ENCODE peak calls at places on chromosome 5, in six cellular contexts. C, L, T, I, K and N are unnamed samples. For H3K9me3, the result is how much of the 10 kb centered on the place peaks cover.

GRCh38 chr5:174828786-174829510 is 104.6 kb downstream of the MSX2 start:
- DNase-seq in C (no peak), L (no peak), T (no peak), I (no peak), K (no peak), N (no peak)

GRCh38 chr5:97208714-97209113 is 25.7 kb upstream of the RIOK2 start:
- DNase-seq in C (no peak), L (no peak), T (no peak), I (no peak), K (no peak), N (no peak)

GRCh38 chr5:31864015-31864414 is 225.1 kb downstream of the PDZD2 start:
- DNase-seq in C (no peak), L (no peak), T (no peak), I (no peak), K (no peak), N (no peak)

GRCh38 chr5:72134226-72134625 is 27.0 kb downstream of the MAP1B start:
- DNase-seq in C (no peak), L (no peak), T (no peak), I (no peak), K (no peak), N (no peak)

GRCh38 chr5:179271821-179272325 is 73.4 kb downstream of the ADAMTS2 start:
- DNase-seq in C (no peak), L (no peak), T (no peak), I (no peak), K (no peak), N (peak)

GRCh38 chr5:51484326-51484725 is 101.1 kb downstream of the ISL1 start:
- DNase-seq in C (no peak), L (no peak), T (no peak), I (no peak), K (no peak), N (no peak)

GRCh38 chr5:88826959-88827585 is 55.9 kb downstream of the MEF2C start:
- DNase-seq in C (no peak), L (peak), T (peak), I (peak), K (no peak), N (no peak)

GRCh38 chr5:95647886-95648860 is 1.6 kb downstream of the RFESD start:
- DNase-seq in C (no peak), L (no peak), T (no peak), I (no peak), K (no peak), N (no peak)

GRCh38 chr5:71658916-71659661 is 60.0 kb upstream of the CARTPT start:
- DNase-seq in C (no peak), L (no peak), T (no peak), I (no peak), K (no peak), N (no peak)

GRCh38 chr5:24381861-24382460 is 262.8 kb downstream of the CDH10 start:
- DNase-seq in C (no peak), L (no peak), T (no peak), I (no peak), K (no peak), N (no peak)

GRCh38 chr5:138245717-138246116 is 28.7 kb downstream of the GFRA3 start:
- DNase-seq in C (no peak), L (no peak), T (no peak), I (peak), K (no peak), N (no peak)

GRCh38 chr5:33260098-33260497 is 180.7 kb upstream of the TARS1 start:
- DNase-seq in C (no peak), L (no peak), T (no peak), I (no peak), K (no peak), N (no peak)

GRCh38 chr5:147332643-147333042 is 97.8 kb downstream of the STK32A start:
- DNase-seq in C (no peak), L (peak), T (no peak), I (no peak), K (no peak), N (no peak)

GRCh38 chr5:133735346-133735745 is 123.0 kb upstream of the FSTL4 start:
- DNase-seq in C (no peak), L (no peak), T (no peak), I (no peak), K (no peak), N (no peak)

GRCh38 chr5:142486020-142486419 is 161.2 kb upstream of the SPRY4 start:
- DNase-seq in C (no peak), L (no peak), T (no peak), I (no peak), K (no peak), N (no peak)

GRCh38 chr5:67200809-67201562 is 4.4 kb upstream of the CD180 start:
- DNase-seq in C (no peak), L (no peak), T (no peak), I (no peak), K (no peak), N (no peak)

GRCh38 chr5:10892135-10892910 is 131.3 kb upstream of the DAP start:
- DNase-seq in C (no peak), L (no peak), T (no peak), I (no peak), K (no peak), N (no peak)

GRCh38 chr5:50352390-50352789 is 88.7 kb downstream of the EMB start:
- DNase-seq in C (no peak), L (no peak), T (no peak), I (no peak), K (no peak), N (no peak)

GRCh38 chr5:6540111-6540830 is 91.6 kb downstream of the UBE2QL1 start:
- DNase-seq in C (no peak), L (no peak), T (no peak), I (no peak), K (no peak), N (no peak)

GRCh38 chr5:20524956-20525529 is 537.0 kb upstream of the CDH18 start:
- DNase-seq in C (no peak), L (no peak), T (no peak), I (no peak), K (no peak), N (no peak)

GRCh38 chr5:140351609-140352334 is 5.4 kb upstream of the HBEGF start:
- DNase-seq in C (no peak), L (no peak), T (peak), I (peak), K (peak), N (no peak)

GRCh38 chr5:139388198-139388821 is 1.4 kb downstream of the MZB1 start:
- DNase-seq in C (peak), L (no peak), T (peak), I (no peak), K (peak), N (no peak)

GRCh38 chr5:59769832-59770231 is 123.7 kb downstream of the PDE4D start:
- DNase-seq in C (no peak), L (no peak), T (no peak), I (no peak), K (no peak), N (no peak)

GRCh38 chr5:65778126-65778525 is 56.1 kb downstream of the NLN start:
- DNase-seq in C (no peak), L (no peak), T (no peak), I (no peak), K (no peak), N (no peak)

GRCh38 chr5:135236951-135237791 is 161.9 kb downstream of the MACROH2A1 start:
- DNase-seq in C (peak), L (no peak), T (no peak), I (no peak), K (no peak), N (no peak)

GRCh38 chr5:114419941-114420340 is 58.1 kb downstream of the KCNN2 start:
- DNase-seq in C (no peak), L (no peak), T (no peak), I (no peak), K (no peak), N (no peak)

GRCh38 chr5:452856-453710 is 10.1 kb downstream of the EXOC3 start:
- DNase-seq in C (no peak), L (no peak), T (peak), I (no peak), K (no peak), N (no peak)

GRCh38 chr5:5316333-5316732 is 106.1 kb upstream of the ICE1 start:
- DNase-seq in C (no peak), L (no peak), T (no peak), I (no peak), K (no peak), N (no peak)

GRCh38 chr5:134394932-134395331 is 16.7 kb downstream of the CDKN2AIPNL start:
- DNase-seq in C (no peak), L (no peak), T (no peak), I (no peak), K (no peak), N (no peak)

GRCh38 chr5:172151661-172152210 is 36.3 kb downstream of the STK10 start:
- DNase-seq in C (no peak), L (no peak), T (no peak), I (no peak), K (no peak), N (no peak)
- TF ChIP-seq EP300 in C (no peak), L (no peak), T (no peak), I (no peak), K (no peak), N (no peak)

DNA sequence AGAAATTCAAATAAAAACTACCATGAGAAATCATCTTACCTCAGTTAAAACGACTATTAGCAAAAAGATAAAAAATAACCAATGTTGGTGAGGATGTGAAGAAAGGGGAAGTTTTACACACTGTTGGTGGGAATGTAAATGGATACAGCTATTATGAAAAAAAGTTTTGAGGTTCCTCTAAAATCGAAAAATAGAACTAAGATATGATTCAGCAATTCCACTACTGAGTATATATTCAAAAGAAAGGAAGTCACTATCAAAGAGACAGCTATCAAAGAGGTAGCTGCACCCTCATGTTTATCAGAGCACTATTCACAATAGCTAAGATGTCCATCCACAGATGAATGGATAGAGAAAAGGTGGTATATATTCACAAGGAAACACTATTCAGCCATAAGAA is 1888.4 kb downstream of the MAT2B start:
- DNase-seq in C (no peak), L (no peak), T (no peak), I (no peak), K (no peak), N (no peak)
- H3K9me3 ChIP-seq in C (under half), L (under half), T (under half), I (under half), K (under half), N (under half)

GRCh38 chr5:73497537-73498056 is 645 bp upstream of the BTF3 start:
- DNase-seq in C (no peak), L (no peak), T (no peak), I (no peak), K (no peak), N (no peak)

GRCh38 chr5:73499187-73499586 is 945 bp downstream of the BTF3 start:
- DNase-seq in C (no peak), L (no peak), T (no peak), I (no peak), K (no peak), N (no peak)

GRCh38 chr5:73499756-73500155 is 1.5 kb downstream of the BTF3 start:
- DNase-seq in C (no peak), L (no peak), T (no peak), I (no peak), K (no peak), N (no peak)

GRCh38 chr5:73496984-73497457 is 1.2 kb upstream of the BTF3 start:
- DNase-seq in C (no peak), L (no peak), T (no peak), I (no peak), K (peak), N (no peak)

DNA sequence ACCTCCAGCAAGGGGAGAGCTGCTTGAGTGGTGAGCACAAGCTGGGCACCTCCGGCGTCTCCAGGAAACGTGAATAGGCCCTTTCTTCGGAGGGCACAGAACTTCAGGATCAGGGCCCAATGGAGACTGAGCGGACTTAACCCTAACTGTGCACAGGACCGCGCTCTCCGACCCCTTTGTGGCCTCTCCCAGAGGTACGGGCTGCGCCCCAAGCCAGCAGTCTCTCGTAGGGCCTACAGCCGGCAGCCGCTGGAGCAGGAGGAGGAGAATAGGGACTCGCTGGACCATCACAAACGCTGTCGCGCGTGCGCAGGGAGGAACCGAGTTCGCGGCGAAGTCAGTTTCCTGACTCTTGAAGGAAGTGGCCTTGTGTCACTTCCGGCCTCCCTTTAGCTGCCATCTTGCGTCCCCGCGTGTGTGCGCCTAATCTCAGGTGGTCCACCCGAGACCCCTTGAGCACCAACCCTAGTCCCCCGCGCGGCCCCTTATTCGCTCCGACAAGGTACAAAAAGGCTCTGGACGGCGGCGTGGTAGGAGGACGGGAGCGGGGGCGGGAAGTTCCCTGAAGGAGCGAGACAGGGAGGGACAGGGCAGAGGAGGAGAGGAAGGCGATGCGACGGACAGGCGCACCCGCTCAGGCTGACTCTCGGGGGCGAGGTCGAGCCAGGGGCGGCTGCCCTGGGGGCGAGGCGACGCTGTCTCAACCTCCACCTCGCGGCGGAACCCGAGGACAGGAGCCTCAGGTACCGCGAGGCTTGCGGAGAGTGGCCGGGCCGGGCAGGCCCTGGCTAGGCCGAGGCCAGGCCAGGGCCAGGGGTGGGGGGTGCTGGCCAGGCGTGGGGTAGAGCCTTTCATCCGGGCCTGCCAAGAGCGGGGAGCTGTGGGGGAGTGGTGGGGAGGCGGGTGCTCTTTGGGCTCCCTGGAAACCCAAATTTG is at the start of gene BTF3:
- DNase-seq in C (peak), L (peak), T (peak), I (peak), K (peak), N (peak)
- TF ChIP-seq EP300 in C (no peak), L (no peak), T (no peak), I (no peak), K (no peak), N (no peak)

GRCh38 chr5:2133936-2134335 is 251.2 kb upstream of the IRX4 start:
- DNase-seq in C (no peak), L (no peak), T (no peak), I (no peak), K (no peak), N (no peak)

GRCh38 chr5:2136728-2137333 is 254.1 kb upstream of the IRX4 start:
- DNase-seq in C (no peak), L (no peak), T (no peak), I (no peak), K (no peak), N (no peak)

GRCh38 chr5:2135833-2136232 is 253.1 kb upstream of the IRX4 start:
- DNase-seq in C (no peak), L (no peak), T (no peak), I (no peak), K (no peak), N (no peak)

GRCh38 chr5:2134543-2135299 is 252.0 kb upstream of the IRX4 start:
- DNase-seq in C (no peak), L (no peak), T (no peak), I (no peak), K (no peak), N (no peak)

GRCh38 chr5:2135354-2135753 is 252.6 kb upstream of the IRX4 start:
- DNase-seq in C (no peak), L (no peak), T (no peak), I (no peak), K (no peak), N (no peak)
- H3K9me3 ChIP-seq in C (under half), L (under half), T (under half), I (under half), K (under half), N (under half)

GRCh38 chr5:169635933-169636332 is 1.1 kb upstream of the DOCK2 start:
- DNase-seq in C (no peak), L (no peak), T (no peak), I (no peak), K (no peak), N (no peak)
- TF ChIP-seq EP300 in C (no peak), L (no peak), T (no peak), I (no peak), K (no peak), N (no peak)

GRCh38 chr5:164876793-164877192 is 1371.4 kb downstream of the MAT2B start:
- DNase-seq in C (no peak), L (no peak), T (no peak), I (no peak), K (no peak), N (no peak)
- H3K9me3 ChIP-seq in C (under half), L (under half), T (under half), I (under half), K (under half), N (under half)

GRCh38 chr5:93156566-93156965 is 424.5 kb downstream of the NR2F1-AS1 start:
- DNase-seq in C (no peak), L (no peak), T (no peak), I (no peak), K (no peak), N (no peak)
- TF ChIP-seq EP300 in C (no peak), L (no peak), T (no peak), I (no peak), K (no peak), N (no peak)